ENCODE peak calls at places on chromosome 2, in nine cellular contexts. One of them, this sample, is unnamed.

GRCh38 chr2:200438251-200438650 is 71.6 kb downstream of the KCTD18 start:
- DNase-seq in effector CD4-positive, alpha-beta T cell: no peak
- DNase-seq in stimulated activated naive B cell treated with anti-CD40 and anti-IgM and Interleukin-4, amounts not matched to agents 10 μg/mL and 1 μg/mL and 100 μg/mL, for 72 hours: no peak
- DNase-seq in central memory CD4-positive, alpha-beta T cell: no peak
- DNase-seq in MCF 10A: no peak
- DNase-seq in AG04450: no peak
- DNase-seq in NCI-H524: no peak
- DNase-seq in B cell: no peak
- DNase-seq in activated CD4-positive, alpha-beta T cell treated with anti-CD3 and anti-CD28 coated beads, Interleukin-2, amount 50 U/mL, for 48 hours: no peak
- DNase-seq in this sample: no peak

GRCh38 chr2:196245746-196246145 is 74.4 kb upstream of the STK17B start:
- DNase-seq in effector CD4-positive, alpha-beta T cell: no peak
- DNase-seq in stimulated activated naive B cell treated with anti-CD40 and anti-IgM and Interleukin-4, amounts not matched to agents 10 μg/mL and 1 μg/mL and 100 μg/mL, for 72 hours: no peak
- DNase-seq in central memory CD4-positive, alpha-beta T cell: no peak
- DNase-seq in MCF 10A: no peak
- DNase-seq in AG04450: no peak
- DNase-seq in NCI-H524: no peak
- DNase-seq in B cell: no peak
- DNase-seq in activated CD4-positive, alpha-beta T cell treated with anti-CD3 and anti-CD28 coated beads, Interleukin-2, amount 50 U/mL, for 48 hours: no peak
- DNase-seq in this sample: no peak

GRCh38 chr2:16581241-16581640 is 84.4 kb downstream of the CYRIA start:
- DNase-seq in effector CD4-positive, alpha-beta T cell: no peak
- DNase-seq in stimulated activated naive B cell treated with anti-CD40 and anti-IgM and Interleukin-4, amounts not matched to agents 10 μg/mL and 1 μg/mL and 100 μg/mL, for 72 hours: no peak
- DNase-seq in central memory CD4-positive, alpha-beta T cell: no peak
- DNase-seq in MCF 10A: no peak
- DNase-seq in AG04450: no peak
- DNase-seq in NCI-H524: no peak
- DNase-seq in B cell: no peak
- DNase-seq in activated CD4-positive, alpha-beta T cell treated with anti-CD3 and anti-CD28 coated beads, Interleukin-2, amount 50 U/mL, for 48 hours: no peak
- DNase-seq in this sample: no peak

GRCh38 chr2:190446750-190447516 is 38.8 kb downstream of the MFSD6 start:
- DNase-seq in effector CD4-positive, alpha-beta T cell: no peak
- DNase-seq in stimulated activated naive B cell treated with anti-CD40 and anti-IgM and Interleukin-4, amounts not matched to agents 10 μg/mL and 1 μg/mL and 100 μg/mL, for 72 hours: no peak
- DNase-seq in central memory CD4-positive, alpha-beta T cell: no peak
- DNase-seq in MCF 10A: no peak
- DNase-seq in AG04450: no peak
- DNase-seq in NCI-H524: no peak
- DNase-seq in B cell: no peak
- DNase-seq in activated CD4-positive, alpha-beta T cell treated with anti-CD3 and anti-CD28 coated beads, Interleukin-2, amount 50 U/mL, for 48 hours: no peak
- DNase-seq in this sample: no peak

GRCh38 chr2:136116111-136116812 is 1.7 kb downstream of the CXCR4 start:
- DNase-seq in effector CD4-positive, alpha-beta T cell: peak; percentile 77
- DNase-seq in stimulated activated naive B cell treated with anti-CD40 and anti-IgM and Interleukin-4, amounts not matched to agents 10 μg/mL and 1 μg/mL and 100 μg/mL, for 72 hours: no peak
- DNase-seq in central memory CD4-positive, alpha-beta T cell: peak; percentile 83
- DNase-seq in MCF 10A: peak; percentile 43
- DNase-seq in AG04450: no peak
- DNase-seq in NCI-H524: peak; percentile 46
- DNase-seq in B cell: peak; percentile 83
- DNase-seq in activated CD4-positive, alpha-beta T cell treated with anti-CD3 and anti-CD28 coated beads, Interleukin-2, amount 50 U/mL, for 48 hours: peak; percentile 68
- DNase-seq in this sample: peak; percentile 71

GRCh38 chr2:145631561-145631960 is 1111.6 kb upstream of the ZEB2 start:
- DNase-seq in effector CD4-positive, alpha-beta T cell: no peak
- DNase-seq in stimulated activated naive B cell treated with anti-CD40 and anti-IgM and Interleukin-4, amounts not matched to agents 10 μg/mL and 1 μg/mL and 100 μg/mL, for 72 hours: no peak
- DNase-seq in central memory CD4-positive, alpha-beta T cell: no peak
- DNase-seq in MCF 10A: no peak
- DNase-seq in AG04450: no peak
- DNase-seq in NCI-H524: no peak
- DNase-seq in B cell: no peak
- DNase-seq in activated CD4-positive, alpha-beta T cell treated with anti-CD3 and anti-CD28 coated beads, Interleukin-2, amount 50 U/mL, for 48 hours: no peak
- DNase-seq in this sample: no peak

GRCh38 chr2:179580378-179581146 is 280.9 kb downstream of the ZNF385B start:
- DNase-seq in effector CD4-positive, alpha-beta T cell: no peak
- DNase-seq in stimulated activated naive B cell treated with anti-CD40 and anti-IgM and Interleukin-4, amounts not matched to agents 10 μg/mL and 1 μg/mL and 100 μg/mL, for 72 hours: no peak
- DNase-seq in central memory CD4-positive, alpha-beta T cell: no peak
- DNase-seq in MCF 10A: no peak
- DNase-seq in AG04450: no peak
- DNase-seq in NCI-H524: no peak
- DNase-seq in B cell: no peak
- DNase-seq in activated CD4-positive, alpha-beta T cell treated with anti-CD3 and anti-CD28 coated beads, Interleukin-2, amount 50 U/mL, for 48 hours: no peak
- DNase-seq in this sample: no peak

GRCh38 chr2:239267411-239267941 is 133.3 kb downstream of the HDAC4 start:
- DNase-seq in effector CD4-positive, alpha-beta T cell: peak; percentile 91
- DNase-seq in stimulated activated naive B cell treated with anti-CD40 and anti-IgM and Interleukin-4, amounts not matched to agents 10 μg/mL and 1 μg/mL and 100 μg/mL, for 72 hours: peak; percentile 79
- DNase-seq in central memory CD4-positive, alpha-beta T cell: peak; percentile 94
- DNase-seq in MCF 10A: peak; percentile 91
- DNase-seq in AG04450: no peak
- DNase-seq in NCI-H524: no peak
- DNase-seq in B cell: peak; percentile 87
- DNase-seq in activated CD4-positive, alpha-beta T cell treated with anti-CD3 and anti-CD28 coated beads, Interleukin-2, amount 50 U/mL, for 48 hours: peak; percentile 83
- DNase-seq in this sample: peak; percentile 84

GRCh38 chr2:45755585-45756330 is 104.3 kb downstream of the PRKCE start:
- DNase-seq in effector CD4-positive, alpha-beta T cell: no peak
- DNase-seq in stimulated activated naive B cell treated with anti-CD40 and anti-IgM and Interleukin-4, amounts not matched to agents 10 μg/mL and 1 μg/mL and 100 μg/mL, for 72 hours: no peak
- DNase-seq in central memory CD4-positive, alpha-beta T cell: no peak
- DNase-seq in MCF 10A: no peak
- DNase-seq in AG04450: no peak
- DNase-seq in NCI-H524: no peak
- DNase-seq in B cell: no peak
- DNase-seq in activated CD4-positive, alpha-beta T cell treated with anti-CD3 and anti-CD28 coated beads, Interleukin-2, amount 50 U/mL, for 48 hours: no peak
- DNase-seq in this sample: no peak

GRCh38 chr2:82344670-82345069 is 2040.1 kb upstream of the LRRTM1 start:
- DNase-seq in effector CD4-positive, alpha-beta T cell: no peak
- DNase-seq in stimulated activated naive B cell treated with anti-CD40 and anti-IgM and Interleukin-4, amounts not matched to agents 10 μg/mL and 1 μg/mL and 100 μg/mL, for 72 hours: no peak
- DNase-seq in central memory CD4-positive, alpha-beta T cell: no peak
- DNase-seq in MCF 10A: no peak
- DNase-seq in AG04450: no peak
- DNase-seq in NCI-H524: no peak
- DNase-seq in B cell: no peak
- DNase-seq in activated CD4-positive, alpha-beta T cell treated with anti-CD3 and anti-CD28 coated beads, Interleukin-2, amount 50 U/mL, for 48 hours: no peak
- DNase-seq in this sample: no peak

GRCh38 chr2:20620696-20621365 is 30.1 kb downstream of the HS1BP3 start:
- DNase-seq in effector CD4-positive, alpha-beta T cell: no peak
- DNase-seq in stimulated activated naive B cell treated with anti-CD40 and anti-IgM and Interleukin-4, amounts not matched to agents 10 μg/mL and 1 μg/mL and 100 μg/mL, for 72 hours: no peak
- DNase-seq in central memory CD4-positive, alpha-beta T cell: no peak
- DNase-seq in MCF 10A: no peak
- DNase-seq in AG04450: no peak
- DNase-seq in NCI-H524: no peak
- DNase-seq in B cell: no peak
- DNase-seq in activated CD4-positive, alpha-beta T cell treated with anti-CD3 and anti-CD28 coated beads, Interleukin-2, amount 50 U/mL, for 48 hours: no peak
- DNase-seq in this sample: no peak

GRCh38 chr2:173547493-173547892 is 192.8 kb downstream of the CDCA7 start:
- DNase-seq in effector CD4-positive, alpha-beta T cell: no peak
- DNase-seq in stimulated activated naive B cell treated with anti-CD40 and anti-IgM and Interleukin-4, amounts not matched to agents 10 μg/mL and 1 μg/mL and 100 μg/mL, for 72 hours: no peak
- DNase-seq in central memory CD4-positive, alpha-beta T cell: no peak
- DNase-seq in MCF 10A: no peak
- DNase-seq in AG04450: no peak
- DNase-seq in NCI-H524: no peak
- DNase-seq in B cell: no peak
- DNase-seq in activated CD4-positive, alpha-beta T cell treated with anti-CD3 and anti-CD28 coated beads, Interleukin-2, amount 50 U/mL, for 48 hours: no peak
- DNase-seq in this sample: no peak

GRCh38 chr2:71313-72035 is 25.2 kb upstream of the FAM110C start:
- DNase-seq in effector CD4-positive, alpha-beta T cell: no peak
- DNase-seq in stimulated activated naive B cell treated with anti-CD40 and anti-IgM and Interleukin-4, amounts not matched to agents 10 μg/mL and 1 μg/mL and 100 μg/mL, for 72 hours: no peak
- DNase-seq in central memory CD4-positive, alpha-beta T cell: no peak
- DNase-seq in MCF 10A: peak; percentile 72
- DNase-seq in AG04450: no peak
- DNase-seq in NCI-H524: no peak
- DNase-seq in B cell: no peak
- DNase-seq in activated CD4-positive, alpha-beta T cell treated with anti-CD3 and anti-CD28 coated beads, Interleukin-2, amount 50 U/mL, for 48 hours: no peak
- DNase-seq in this sample: no peak

GRCh38 chr2:176553685-176554106 is 284.5 kb downstream of the MTX2 start:
- DNase-seq in effector CD4-positive, alpha-beta T cell: no peak
- DNase-seq in stimulated activated naive B cell treated with anti-CD40 and anti-IgM and Interleukin-4, amounts not matched to agents 10 μg/mL and 1 μg/mL and 100 μg/mL, for 72 hours: peak; percentile 5
- DNase-seq in central memory CD4-positive, alpha-beta T cell: no peak
- DNase-seq in MCF 10A: peak; percentile 68
- DNase-seq in AG04450: no peak
- DNase-seq in NCI-H524: peak; percentile 67
- DNase-seq in B cell: peak; percentile 37
- DNase-seq in activated CD4-positive, alpha-beta T cell treated with anti-CD3 and anti-CD28 coated beads, Interleukin-2, amount 50 U/mL, for 48 hours: peak; percentile 20
- DNase-seq in this sample: no peak

GRCh38 chr2:139669675-139670074 is 889.5 kb upstream of the NXPH2 start:
- DNase-seq in effector CD4-positive, alpha-beta T cell: no peak
- DNase-seq in stimulated activated naive B cell treated with anti-CD40 and anti-IgM and Interleukin-4, amounts not matched to agents 10 μg/mL and 1 μg/mL and 100 μg/mL, for 72 hours: no peak
- DNase-seq in central memory CD4-positive, alpha-beta T cell: no peak
- DNase-seq in MCF 10A: no peak
- DNase-seq in AG04450: no peak
- DNase-seq in NCI-H524: no peak
- DNase-seq in B cell: no peak
- DNase-seq in activated CD4-positive, alpha-beta T cell treated with anti-CD3 and anti-CD28 coated beads, Interleukin-2, amount 50 U/mL, for 48 hours: no peak
- DNase-seq in this sample: no peak

GRCh38 chr2:119485336-119486110 is 38.8 kb downstream of the SCTR start:
- DNase-seq in effector CD4-positive, alpha-beta T cell: no peak
- DNase-seq in stimulated activated naive B cell treated with anti-CD40 and anti-IgM and Interleukin-4, amounts not matched to agents 10 μg/mL and 1 μg/mL and 100 μg/mL, for 72 hours: no peak
- DNase-seq in central memory CD4-positive, alpha-beta T cell: no peak
- DNase-seq in MCF 10A: no peak
- DNase-seq in AG04450: no peak
- DNase-seq in NCI-H524: no peak
- DNase-seq in B cell: no peak
- DNase-seq in activated CD4-positive, alpha-beta T cell treated with anti-CD3 and anti-CD28 coated beads, Interleukin-2, amount 50 U/mL, for 48 hours: no peak
- DNase-seq in this sample: no peak

GRCh38 chr2:189751080-189751658 is 11.4 kb downstream of the OSGEPL1 start:
- DNase-seq in effector CD4-positive, alpha-beta T cell: peak; percentile 18
- DNase-seq in stimulated activated naive B cell treated with anti-CD40 and anti-IgM and Interleukin-4, amounts not matched to agents 10 μg/mL and 1 μg/mL and 100 μg/mL, for 72 hours: no peak
- DNase-seq in central memory CD4-positive, alpha-beta T cell: peak; percentile 28
- DNase-seq in MCF 10A: peak; percentile 52
- DNase-seq in AG04450: no peak
- DNase-seq in NCI-H524: peak; percentile 46
- DNase-seq in B cell: peak; percentile 52
- DNase-seq in activated CD4-positive, alpha-beta T cell treated with anti-CD3 and anti-CD28 coated beads, Interleukin-2, amount 50 U/mL, for 48 hours: peak; percentile 36
- DNase-seq in this sample: no peak

GRCh38 chr2:190682168-190682567 is 33.3 kb downstream of the NAB1 start:
- DNase-seq in effector CD4-positive, alpha-beta T cell: no peak
- DNase-seq in stimulated activated naive B cell treated with anti-CD40 and anti-IgM and Interleukin-4, amounts not matched to agents 10 μg/mL and 1 μg/mL and 100 μg/mL, for 72 hours: no peak
- DNase-seq in central memory CD4-positive, alpha-beta T cell: no peak
- DNase-seq in MCF 10A: peak; percentile 25
- DNase-seq in AG04450: no peak
- DNase-seq in NCI-H524: no peak
- DNase-seq in B cell: no peak
- DNase-seq in activated CD4-positive, alpha-beta T cell treated with anti-CD3 and anti-CD28 coated beads, Interleukin-2, amount 50 U/mL, for 48 hours: no peak
- DNase-seq in this sample: no peak

GRCh38 chr2:85106489-85107180 is 26.6 kb upstream of the TCF7L1 start:
- DNase-seq in effector CD4-positive, alpha-beta T cell: no peak
- DNase-seq in stimulated activated naive B cell treated with anti-CD40 and anti-IgM and Interleukin-4, amounts not matched to agents 10 μg/mL and 1 μg/mL and 100 μg/mL, for 72 hours: no peak
- DNase-seq in central memory CD4-positive, alpha-beta T cell: no peak
- DNase-seq in MCF 10A: peak; percentile 65
- DNase-seq in AG04450: peak; percentile 47
- DNase-seq in NCI-H524: no peak
- DNase-seq in B cell: no peak
- DNase-seq in activated CD4-positive, alpha-beta T cell treated with anti-CD3 and anti-CD28 coated beads, Interleukin-2, amount 50 U/mL, for 48 hours: no peak
- DNase-seq in this sample: no peak

GRCh38 chr2:134078349-134078748 is 175.5 kb upstream of the MGAT5 start:
- DNase-seq in effector CD4-positive, alpha-beta T cell: no peak
- DNase-seq in stimulated activated naive B cell treated with anti-CD40 and anti-IgM and Interleukin-4, amounts not matched to agents 10 μg/mL and 1 μg/mL and 100 μg/mL, for 72 hours: no peak
- DNase-seq in central memory CD4-positive, alpha-beta T cell: no peak
- DNase-seq in MCF 10A: no peak
- DNase-seq in AG04450: no peak
- DNase-seq in NCI-H524: no peak
- DNase-seq in B cell: no peak
- DNase-seq in activated CD4-positive, alpha-beta T cell treated with anti-CD3 and anti-CD28 coated beads, Interleukin-2, amount 50 U/mL, for 48 hours: no peak
- DNase-seq in this sample: no peak

GRCh38 chr2:236711440-236711839 is 141.8 kb downstream of the ACKR3 start:
- DNase-seq in effector CD4-positive, alpha-beta T cell: no peak
- DNase-seq in stimulated activated naive B cell treated with anti-CD40 and anti-IgM and Interleukin-4, amounts not matched to agents 10 μg/mL and 1 μg/mL and 100 μg/mL, for 72 hours: no peak
- DNase-seq in central memory CD4-positive, alpha-beta T cell: no peak
- DNase-seq in MCF 10A: peak; percentile 42
- DNase-seq in AG04450: no peak
- DNase-seq in NCI-H524: no peak
- DNase-seq in B cell: no peak
- DNase-seq in activated CD4-positive, alpha-beta T cell treated with anti-CD3 and anti-CD28 coated beads, Interleukin-2, amount 50 U/mL, for 48 hours: no peak
- DNase-seq in this sample: no peak

GRCh38 chr2:163943403-163944356 is 207.9 kb upstream of the FIGN start:
- DNase-seq in effector CD4-positive, alpha-beta T cell: no peak
- DNase-seq in stimulated activated naive B cell treated with anti-CD40 and anti-IgM and Interleukin-4, amounts not matched to agents 10 μg/mL and 1 μg/mL and 100 μg/mL, for 72 hours: no peak
- DNase-seq in central memory CD4-positive, alpha-beta T cell: no peak
- DNase-seq in MCF 10A: no peak
- DNase-seq in AG04450: no peak
- DNase-seq in NCI-H524: no peak
- DNase-seq in B cell: no peak
- DNase-seq in activated CD4-positive, alpha-beta T cell treated with anti-CD3 and anti-CD28 coated beads, Interleukin-2, amount 50 U/mL, for 48 hours: no peak
- DNase-seq in this sample: no peak

GRCh38 chr2:222919841-222920609 is 59.2 kb downstream of the ACSL3 start:
- DNase-seq in effector CD4-positive, alpha-beta T cell: no peak
- DNase-seq in stimulated activated naive B cell treated with anti-CD40 and anti-IgM and Interleukin-4, amounts not matched to agents 10 μg/mL and 1 μg/mL and 100 μg/mL, for 72 hours: no peak
- DNase-seq in central memory CD4-positive, alpha-beta T cell: no peak
- DNase-seq in MCF 10A: peak; percentile 60
- DNase-seq in AG04450: peak; percentile 78
- DNase-seq in NCI-H524: no peak
- DNase-seq in B cell: no peak
- DNase-seq in activated CD4-positive, alpha-beta T cell treated with anti-CD3 and anti-CD28 coated beads, Interleukin-2, amount 50 U/mL, for 48 hours: no peak
- DNase-seq in this sample: no peak

GRCh38 chr2:146734042-146734715 is 1110.7 kb upstream of the ACVR2A start:
- DNase-seq in effector CD4-positive, alpha-beta T cell: no peak
- DNase-seq in stimulated activated naive B cell treated with anti-CD40 and anti-IgM and Interleukin-4, amounts not matched to agents 10 μg/mL and 1 μg/mL and 100 μg/mL, for 72 hours: no peak
- DNase-seq in central memory CD4-positive, alpha-beta T cell: no peak
- DNase-seq in MCF 10A: peak; percentile 77
- DNase-seq in AG04450: peak; percentile 6
- DNase-seq in NCI-H524: peak; percentile 65
- DNase-seq in B cell: peak; percentile 11
- DNase-seq in activated CD4-positive, alpha-beta T cell treated with anti-CD3 and anti-CD28 coated beads, Interleukin-2, amount 50 U/mL, for 48 hours: no peak
- DNase-seq in this sample: peak; percentile 54

GRCh38 chr2:176121377-176122111 is 975 bp upstream of the HOXD9 start:
- DNase-seq in effector CD4-positive, alpha-beta T cell: no peak
- DNase-seq in stimulated activated naive B cell treated with anti-CD40 and anti-IgM and Interleukin-4, amounts not matched to agents 10 μg/mL and 1 μg/mL and 100 μg/mL, for 72 hours: no peak
- DNase-seq in central memory CD4-positive, alpha-beta T cell: no peak
- DNase-seq in MCF 10A: no peak
- DNase-seq in AG04450: no peak
- DNase-seq in NCI-H524: no peak
- DNase-seq in B cell: no peak
- DNase-seq in activated CD4-positive, alpha-beta T cell treated with anti-CD3 and anti-CD28 coated beads, Interleukin-2, amount 50 U/mL, for 48 hours: no peak
- DNase-seq in this sample: no peak

GRCh38 chr2:179712825-179713224 is 148.6 kb downstream of the ZNF385B start:
- DNase-seq in effector CD4-positive, alpha-beta T cell: no peak
- DNase-seq in stimulated activated naive B cell treated with anti-CD40 and anti-IgM and Interleukin-4, amounts not matched to agents 10 μg/mL and 1 μg/mL and 100 μg/mL, for 72 hours: no peak
- DNase-seq in central memory CD4-positive, alpha-beta T cell: no peak
- DNase-seq in MCF 10A: no peak
- DNase-seq in AG04450: no peak
- DNase-seq in NCI-H524: no peak
- DNase-seq in B cell: no peak
- DNase-seq in activated CD4-positive, alpha-beta T cell treated with anti-CD3 and anti-CD28 coated beads, Interleukin-2, amount 50 U/mL, for 48 hours: no peak
- DNase-seq in this sample: no peak

GRCh38 chr2:147989809-147990403 is 30.6 kb downstream of the ORC4 start:
- DNase-seq in effector CD4-positive, alpha-beta T cell: peak; percentile 30
- DNase-seq in stimulated activated naive B cell treated with anti-CD40 and anti-IgM and Interleukin-4, amounts not matched to agents 10 μg/mL and 1 μg/mL and 100 μg/mL, for 72 hours: no peak
- DNase-seq in central memory CD4-positive, alpha-beta T cell: peak; percentile 51
- DNase-seq in MCF 10A: peak; percentile 50
- DNase-seq in AG04450: peak; percentile 27
- DNase-seq in NCI-H524: peak; percentile 51
- DNase-seq in B cell: peak; percentile 61
- DNase-seq in activated CD4-positive, alpha-beta T cell treated with anti-CD3 and anti-CD28 coated beads, Interleukin-2, amount 50 U/mL, for 48 hours: no peak
- DNase-seq in this sample: no peak

GRCh38 chr2:202491514-202491913 is 115.4 kb downstream of the BMPR2 start:
- DNase-seq in effector CD4-positive, alpha-beta T cell: no peak
- DNase-seq in stimulated activated naive B cell treated with anti-CD40 and anti-IgM and Interleukin-4, amounts not matched to agents 10 μg/mL and 1 μg/mL and 100 μg/mL, for 72 hours: no peak
- DNase-seq in central memory CD4-positive, alpha-beta T cell: no peak
- DNase-seq in MCF 10A: no peak
- DNase-seq in AG04450: no peak
- DNase-seq in NCI-H524: no peak
- DNase-seq in B cell: no peak
- DNase-seq in activated CD4-positive, alpha-beta T cell treated with anti-CD3 and anti-CD28 coated beads, Interleukin-2, amount 50 U/mL, for 48 hours: no peak
- DNase-seq in this sample: no peak

GRCh38 chr2:43161650-43162542 is 64.5 kb downstream of the ZFP36L2 start:
- DNase-seq in effector CD4-positive, alpha-beta T cell: no peak
- DNase-seq in stimulated activated naive B cell treated with anti-CD40 and anti-IgM and Interleukin-4, amounts not matched to agents 10 μg/mL and 1 μg/mL and 100 μg/mL, for 72 hours: no peak
- DNase-seq in central memory CD4-positive, alpha-beta T cell: no peak
- DNase-seq in MCF 10A: no peak
- DNase-seq in AG04450: no peak
- DNase-seq in NCI-H524: no peak
- DNase-seq in B cell: no peak
- DNase-seq in activated CD4-positive, alpha-beta T cell treated with anti-CD3 and anti-CD28 coated beads, Interleukin-2, amount 50 U/mL, for 48 hours: no peak
- DNase-seq in this sample: no peak

GRCh38 chr2:46162329-46162870 is 134.8 kb upstream of the EPAS1 start:
- DNase-seq in effector CD4-positive, alpha-beta T cell: no peak
- DNase-seq in stimulated activated naive B cell treated with anti-CD40 and anti-IgM and Interleukin-4, amounts not matched to agents 10 μg/mL and 1 μg/mL and 100 μg/mL, for 72 hours: no peak
- DNase-seq in central memory CD4-positive, alpha-beta T cell: no peak
- DNase-seq in MCF 10A: no peak
- DNase-seq in AG04450: no peak
- DNase-seq in NCI-H524: no peak
- DNase-seq in B cell: no peak
- DNase-seq in activated CD4-positive, alpha-beta T cell treated with anti-CD3 and anti-CD28 coated beads, Interleukin-2, amount 50 U/mL, for 48 hours: no peak
- DNase-seq in this sample: no peak

GRCh38 chr2:42755161-42755900 is 8.6 kb downstream of the OXER1 start:
- DNase-seq in effector CD4-positive, alpha-beta T cell: no peak
- DNase-seq in stimulated activated naive B cell treated with anti-CD40 and anti-IgM and Interleukin-4, amounts not matched to agents 10 μg/mL and 1 μg/mL and 100 μg/mL, for 72 hours: no peak
- DNase-seq in central memory CD4-positive, alpha-beta T cell: no peak
- DNase-seq in MCF 10A: no peak
- DNase-seq in AG04450: no peak
- DNase-seq in NCI-H524: no peak
- DNase-seq in B cell: no peak
- DNase-seq in activated CD4-positive, alpha-beta T cell treated with anti-CD3 and anti-CD28 coated beads, Interleukin-2, amount 50 U/mL, for 48 hours: no peak
- DNase-seq in this sample: no peak